ENCODE peak calls at places on chromosomes 16 and 17, in four cellular contexts. L is stimulated activated CD8-positive, alpha-beta memory T cell treated with anti-CD3 and anti-CD28 coated beads, Interleukin-2, amount 100 ng/mL, for 1 hour; M is AG04449; U is H1. C is an unnamed sample.

GRCh38 chr16:68286153-68287074 is 22.1 kb downstream of the SLC7A6 start:
- DNase-seq in L (no peak), M (no peak), U (no peak), C (no peak)

GRCh38 chr17:45410144-45411091 is 22.3 kb downstream of the ARHGAP27 start:
- DNase-seq in U (no peak), L (peak), M (no peak), C (peak)

GRCh38 chr17:36524428-36524876 is 10.2 kb downstream of the MYO19 start:
- DNase-seq in M (no peak), L (no peak), U (no peak), C (no peak)

GRCh38 chr16:8070501-8070900 is 519.8 kb downstream of the TMEM114 start:
- DNase-seq in L (no peak), U (no peak), M (no peak), C (no peak)

GRCh38 chr17:57838453-57838852 is 11.4 kb downstream of the MRPS23 start:
- DNase-seq in M (no peak), U (no peak), L (no peak), C (no peak)

GRCh38 chr17:79668344-79669250 is 57.7 kb upstream of the RBFOX3 start:
- DNase-seq in M (no peak), L (no peak), U (no peak), C (no peak)

GRCh38 chr17:49497147-49498036 is 2.3 kb downstream of the NGFR start:
- DNase-seq in U (no peak), L (no peak), M (no peak), C (peak)

GRCh38 chr16:82995927-82996441 is 369.2 kb downstream of the CDH13 start:
- DNase-seq in U (no peak), L (no peak), M (peak), C (peak)

GRCh38 chr16:88624481-88624880 is 13.9 kb upstream of the IL17C start:
- DNase-seq in M (no peak), L (no peak), U (no peak), C (no peak)

GRCh38 chr16:85158702-85159225 is 46.5 kb upstream of the CIBAR2 start:
- DNase-seq in M (no peak), L (no peak), U (no peak), C (no peak)

GRCh38 chr17:58046230-58047094 is 36.8 kb upstream of the DYNLL2 start:
- DNase-seq in U (no peak), L (no peak), M (no peak), C (no peak)

GRCh38 chr17:82461827-82462524 is 3.4 kb downstream of the NARF start:
- DNase-seq in M (no peak), U (no peak), L (no peak), C (no peak)

GRCh38 chr17:2137342-2138098 is 82.6 kb downstream of the HIC1 start:
- DNase-seq in M (no peak), L (no peak), U (peak), C (peak)

GRCh38 chr17:61303334-61304096 is 96.1 kb upstream of the TBX2 start:
- DNase-seq in U (no peak), L (no peak), M (no peak), C (no peak)

C was measured in thyroid gland.